ENCODE peak calls at places on chromosomes 6 and 20, in five cellular contexts. G, H, T, P and D are unnamed samples.

GRCh38 chr6:167298166-167298565 is 7.1 kb downstream of the UNC93A start:
- DNase-seq in G (no peak), H (no peak), T (no peak), P (no peak), D (no peak)

GRCh38 chr6:47094351-47094925 is 52.3 kb upstream of the ADGRF1 start:
- DNase-seq in G (no peak), H (peak), T (peak), P (no peak), D (no peak)

GRCh38 chr6:4008324-4009047 is 70.5 kb downstream of the FAM217A start:
- DNase-seq in G (no peak), H (no peak), T (no peak), P (no peak), D (no peak)

GRCh38 chr6:107786709-107787588 is 37.2 kb downstream of the SCML4 start:
- DNase-seq in G (no peak), H (peak), T (peak), P (no peak), D (no peak)

GRCh38 chr20:54176610-54177009 is 2.8 kb upstream of the CYP24A1 start:
- DNase-seq in G (no peak), H (no peak), T (no peak), P (no peak), D (no peak)

GRCh38 chr6:6654599-6655575 is 66.4 kb downstream of the LY86 start:
- DNase-seq in G (no peak), H (no peak), T (no peak), P (no peak), D (no peak)

GRCh38 chr6:100388868-100389519 is 75.7 kb downstream of the SIM1 start:
- DNase-seq in G (no peak), H (no peak), T (no peak), P (no peak), D (no peak)

GRCh38 chr6:151136141-151136755 is 103.5 kb upstream of the AKAP12 start:
- DNase-seq in G (no peak), H (no peak), T (peak), P (peak), D (no peak)

GRCh38 chr20:57627339-57627738 is 7.1 kb upstream of the ZBP1 start:
- DNase-seq in G (no peak), H (no peak), T (no peak), P (no peak), D (no peak)

GRCh38 chr6:118648866-118649554 is 2.4 kb downstream of the CEP85L start:
- DNase-seq in G (no peak), H (no peak), T (no peak), P (no peak), D (no peak)

GRCh38 chr6:158584236-158584651 is 24.4 kb downstream of the TMEM181 start:
- DNase-seq in G (no peak), H (no peak), T (no peak), P (no peak), D (no peak)

GRCh38 chr6:16163535-16164300 is 34.8 kb downstream of the MYLIP start:
- DNase-seq in G (no peak), H (no peak), T (no peak), P (no peak), D (no peak)

GRCh38 chr6:131135244-131136020 is at the start of gene AKAP7:
- DNase-seq in G (peak), H (peak), T (peak), P (peak), D (peak)

GRCh38 chr6:146913842-146914562 is 290.2 kb upstream of the STXBP5 start:
- DNase-seq in G (peak), H (peak), T (peak), P (peak), D (peak)

GRCh38 chr6:169253745-169254238 is at the start of gene THBS2:
- DNase-seq in G (no peak), H (peak), T (peak), P (peak), D (no peak)

GRCh38 chr20:53609501-53610445 is 16.1 kb upstream of the ZNF217 start:
- DNase-seq in G (peak), H (peak), T (peak), P (peak), D (no peak)

GRCh38 chr20:33412484-33412838 is 11.1 kb upstream of the CDK5RAP1 start:
- DNase-seq in G (no peak), H (no peak), T (no peak), P (no peak), D (no peak)

GRCh38 chr20:33419140-33419974 is 18.0 kb upstream of the CDK5RAP1 start:
- DNase-seq in G (peak), H (no peak), T (no peak), P (no peak), D (no peak)

GRCh38 chr20:33411711-33412483 is 10.6 kb upstream of the CDK5RAP1 start:
- DNase-seq in G (no peak), H (no peak), T (no peak), P (no peak), D (no peak)

GRCh38 chr20:33418033-33418432 is 16.7 kb upstream of the CDK5RAP1 start:
- DNase-seq in G (no peak), H (no peak), T (no peak), P (no peak), D (no peak)

GRCh38 chr20:33415948-33416347 is 14.6 kb upstream of the CDK5RAP1 start:
- DNase-seq in G (no peak), H (no peak), T (peak), P (peak), D (no peak)
- TF ChIP-seq CTCF in G (peak), H (peak), T (peak), P (peak), D (peak)

GRCh38 chr20:10961651-10962288 is 288.0 kb upstream of the JAG1 start:
- DNase-seq in G (no peak), H (no peak), T (no peak), P (no peak), D (no peak)
- TF ChIP-seq CTCF in G (no peak), H (no peak), T (no peak), P (no peak), D (no peak)

GRCh38 chr20:21798384-21798783 is 92.9 kb downstream of the PAX1 start:
- DNase-seq in G (no peak), H (no peak), T (no peak), P (no peak), D (no peak)

GRCh38 chr20:21801193-21801592 is 95.7 kb downstream of the PAX1 start:
- DNase-seq in G (no peak), H (no peak), T (no peak), P (no peak), D (no peak)

GRCh38 chr20:21796059-21796458 is 90.6 kb downstream of the PAX1 start:
- DNase-seq in G (no peak), H (no peak), T (peak), P (peak), D (no peak)
- TF ChIP-seq CTCF in G (no peak), H (no peak), T (peak), P (peak), D (no peak)

DNA sequence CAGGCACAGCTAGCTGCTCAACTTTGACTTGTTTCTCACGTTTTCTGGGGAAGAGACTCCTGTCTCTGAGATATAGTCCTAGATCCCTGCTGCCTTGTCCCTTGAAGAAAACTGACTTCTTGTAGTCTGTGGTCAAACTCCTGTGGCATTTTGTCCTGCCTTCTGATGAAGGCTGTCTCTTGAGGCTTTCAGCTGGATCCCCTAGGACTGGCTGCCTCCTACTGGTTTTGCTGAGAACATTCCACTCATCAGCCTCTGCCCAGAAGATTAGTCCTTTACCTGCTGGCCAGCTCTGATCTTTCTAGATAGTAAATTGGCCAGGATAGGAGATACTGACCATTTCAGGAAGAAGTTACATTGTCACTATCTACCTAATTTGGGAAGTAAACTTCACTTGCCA is 71.9 kb upstream of the CNR1 start:
- DNase-seq in G (no peak), H (peak), T (peak), P (peak), D (no peak)
- TF ChIP-seq CTCF in G (no peak), H (peak), T (peak), P (peak), D (peak)

GRCh38 chr6:26604026-26604425 is 7.3 kb downstream of the ABT1 start:
- DNase-seq in G (no peak), H (no peak), T (no peak), P (no peak), D (no peak)

GRCh38 chr6:26609463-26609862 is 12.7 kb downstream of the ABT1 start:
- DNase-seq in G (no peak), H (no peak), T (no peak), P (no peak), D (no peak)

GRCh38 chr6:26604797-26605196 is 8.0 kb downstream of the ABT1 start:
- DNase-seq in G (no peak), H (no peak), T (no peak), P (no peak), D (no peak)

GRCh38 chr6:26611599-26611998 is 14.8 kb downstream of the ABT1 start:
- DNase-seq in G (no peak), H (no peak), T (no peak), P (no peak), D (no peak)

DNA sequence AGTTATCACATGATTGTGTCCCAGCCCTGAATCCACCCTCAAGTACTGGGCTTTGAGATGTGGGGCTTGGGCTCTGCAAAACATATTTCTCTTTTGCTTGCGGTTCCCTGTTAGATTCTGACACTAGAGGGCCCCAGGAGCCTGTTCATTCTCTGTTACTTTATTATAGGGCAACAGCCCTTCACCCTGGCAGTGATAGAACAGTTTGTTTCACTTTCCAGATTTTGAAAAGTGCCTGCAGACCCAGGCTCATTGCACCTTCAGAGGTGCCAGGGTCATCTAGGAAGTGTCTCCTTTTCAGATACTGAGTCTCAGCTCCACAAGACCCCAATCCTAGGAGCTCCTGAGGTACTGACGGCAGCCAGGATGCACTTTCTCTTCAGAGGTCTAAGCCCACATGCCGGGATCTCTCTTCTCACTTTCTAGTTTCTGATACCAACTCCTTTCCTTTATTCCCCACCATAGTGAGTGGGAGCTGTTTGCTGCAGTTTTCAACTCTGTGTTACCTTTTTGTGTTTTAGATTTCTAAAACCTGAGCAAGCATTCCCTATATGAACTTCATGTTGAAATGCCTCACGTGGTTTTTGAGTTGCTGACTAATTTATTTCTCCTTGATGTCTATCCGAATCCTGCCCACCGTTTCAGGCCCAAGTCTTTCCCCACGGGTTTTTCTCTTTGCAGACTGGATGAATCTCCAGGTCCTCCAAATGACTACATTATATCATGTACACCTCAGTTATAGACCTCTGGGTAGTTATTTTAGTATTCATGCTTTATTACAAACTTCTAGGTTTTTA is 10.9 kb downstream of the ABT1 start:
- DNase-seq in G (no peak), H (peak), T (peak), P (peak), D (no peak)
- TF ChIP-seq CTCF in G (peak), H (peak), T (peak), P (peak), D (peak)

GRCh38 chr20:34834459-34834893 is 9.0 kb upstream of the NCOA6 start:
- DNase-seq in G (no peak), H (no peak), T (no peak), P (no peak), D (peak)
- TF ChIP-seq CTCF in G (peak), H (peak), T (peak), P (peak), D (peak)

GRCh38 chr6:33126101-33126714 is 50.4 kb downstream of the HLA-DPB1 start:
- DNase-seq in G (peak), H (peak), T (peak), P (peak), D (no peak)

GRCh38 chr6:33123181-33123580 is 47.4 kb downstream of the HLA-DPB1 start:
- DNase-seq in G (no peak), H (no peak), T (no peak), P (no peak), D (no peak)

GRCh38 chr6:33124947-33125346 is 49.2 kb downstream of the HLA-DPB1 start:
- DNase-seq in G (no peak), H (no peak), T (no peak), P (no peak), D (no peak)

GRCh38 chr6:33124525-33124901 is 48.7 kb downstream of the HLA-DPB1 start:
- DNase-seq in G (no peak), H (no peak), T (no peak), P (no peak), D (no peak)

GRCh38 chr6:33123732-33124524 is 48.1 kb downstream of the HLA-DPB1 start:
- DNase-seq in G (no peak), H (no peak), T (peak), P (peak), D (no peak)
- TF ChIP-seq CTCF in G (peak), H (peak), T (peak), P (peak), D (peak)